ENCODE peak calls at places on chromosomes 5 and 9, in ten cellular contexts. A is sigmoid colon; J is astrocyte of the cerebellum; V is mesothelial cell of epicardium; K is astrocyte of the spinal cord; X is AG04450; U is omental fat pad; B is GM12878; T is CD8-positive, alpha-beta T cell; M is mammary epithelial cell. O is an unnamed sample.

GRCh38 chr5:59873113-59873512 is 20.4 kb downstream of the PDE4D start:
- DNase-seq in T (no peak), J (peak; percentile 20), U (no peak), A (no peak), B (no peak), V (no peak), M (no peak), X (peak; percentile 10), K (peak; percentile 66), O (no peak)

GRCh38 chr5:151949909-151950308 is 25.3 kb upstream of the GLRA1 start:
- DNase-seq in X (no peak), K (no peak), U (no peak), A (no peak), T (no peak), M (no peak), B (no peak), V (no peak), J (no peak), O (no peak)

GRCh38 chr9:93434056-93434455 is 17.4 kb upstream of the FAM120A start:
- DNase-seq in A (no peak), V (no peak), B (no peak), U (no peak), X (no peak), T (no peak), J (no peak), M (no peak), K (no peak), O (no peak)

GRCh38 chr5:74209566-74209965 is 431.0 kb downstream of the ENC1 start:
- DNase-seq in M (peak; percentile 69), B (no peak), V (no peak), T (no peak), X (no peak), K (peak; percentile 23), U (no peak), J (no peak), A (no peak), O (no peak)

GRCh38 chr9:108672475-108673065 is 183.2 kb downstream of the ACTL7B start:
- DNase-seq in B (no peak), M (peak; percentile 83), U (no peak), X (no peak), V (no peak), K (no peak), A (no peak), J (no peak), T (no peak), O (no peak)

GRCh38 chr5:31675472-31675871 is 36.5 kb downstream of the PDZD2 start:
- DNase-seq in U (no peak), A (no peak), X (no peak), B (no peak), V (no peak), T (no peak), M (no peak), J (no peak), K (no peak), O (no peak)

GRCh38 chr9:14103115-14103514 is 210.8 kb downstream of the NFIB start:
- DNase-seq in J (no peak), M (no peak), U (no peak), B (no peak), T (no peak), A (no peak), K (no peak), V (no peak), X (no peak), O (no peak)

GRCh38 chr9:114047717-114048116 is 30.4 kb downstream of the AMBP start:
- DNase-seq in J (no peak), A (peak; percentile 19), T (no peak), K (no peak), V (no peak), B (no peak), U (no peak), M (no peak), X (no peak), O (no peak)

GRCh38 chr9:35306281-35306680 is 144.5 kb downstream of the UNC13B start:
- DNase-seq in B (no peak), K (peak; percentile 47), U (no peak), M (no peak), X (no peak), V (no peak), J (peak; percentile 31), T (no peak), A (no peak), O (no peak)

GRCh38 chr5:38434981-38435710 is 121.3 kb downstream of the LIFR start:
- DNase-seq in T (no peak), K (no peak), X (no peak), M (no peak), B (no peak), J (no peak), A (no peak), V (no peak), U (no peak), O (no peak)

DNA sequence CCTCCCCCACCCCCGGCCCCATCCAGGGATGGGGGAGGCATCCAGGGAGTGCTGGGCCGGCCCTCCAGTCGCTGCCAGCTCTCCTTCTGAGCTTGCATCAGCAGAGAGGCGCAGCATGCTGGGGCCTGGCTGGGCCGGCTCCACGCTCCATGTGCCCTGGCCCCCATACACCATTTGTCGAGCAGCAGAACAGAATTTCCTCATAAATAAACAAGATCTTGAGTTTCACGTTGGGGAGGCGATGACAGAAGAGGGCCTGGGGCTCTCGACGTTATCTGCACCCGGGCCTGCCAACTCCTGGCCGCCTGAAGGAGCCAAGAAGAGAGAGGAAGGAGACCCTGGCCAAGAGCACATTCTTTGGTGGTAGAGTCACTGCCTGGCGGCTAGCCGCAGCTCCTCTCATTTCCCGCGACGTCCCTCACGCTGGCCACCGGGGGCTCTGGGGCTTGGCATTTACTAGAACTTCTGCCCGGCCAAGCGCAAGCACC is 177.0 kb downstream of the FGF18 start:
- DNase-seq in J (peak; percentile 89), T (no peak), A (no peak), V (no peak), K (peak; percentile 80), B (no peak), U (no peak), X (peak; percentile 91), M (no peak), O (no peak)
- TF ChIP-seq CTCF in J (peak; percentile 11), T (no peak), A (no peak), V (no peak), K (no peak), B (no peak), U (no peak), X (peak; percentile 32), M (no peak), O (no peak)

GRCh38 chr5:145903113-145903512 is 30.3 kb upstream of the GRXCR2 start:
- DNase-seq in B (no peak), T (no peak), V (no peak), U (no peak), K (no peak), M (no peak), J (no peak), X (no peak), A (no peak), O (no peak)
- TF ChIP-seq CTCF in B (no peak), T (no peak), V (no peak), U (no peak), K (peak; percentile 33), M (peak; percentile 44), J (peak; percentile 41), X (peak; percentile 43), A (no peak), O (no peak)

GRCh38 chr9:116151199-116151598 is 2.4 kb upstream of the PAPPA start:
- DNase-seq in B (no peak), V (no peak), X (no peak), M (no peak), A (no peak), T (no peak), J (no peak), K (no peak), U (no peak), O (no peak)

GRCh38 chr9:116153765-116154333 is at the start of gene PAPPA:
- DNase-seq in T (no peak), U (no peak), B (no peak), A (no peak), K (no peak), V (no peak), X (no peak), J (no peak), M (no peak), O (no peak)

GRCh38 chr9:116152941-116153764 is 438 bp upstream of the PAPPA start:
- DNase-seq in U (no peak), A (no peak), X (peak; percentile 55), T (no peak), J (no peak), B (no peak), K (peak; percentile 57), V (no peak), M (no peak), O (no peak)

GRCh38 chr9:116151966-116152381 is 1.6 kb upstream of the PAPPA start:
- DNase-seq in B (no peak), K (peak; percentile 87), J (no peak), U (no peak), X (peak; percentile 80), V (no peak), M (peak; percentile 23), A (no peak), T (no peak), O (no peak)

DNA sequence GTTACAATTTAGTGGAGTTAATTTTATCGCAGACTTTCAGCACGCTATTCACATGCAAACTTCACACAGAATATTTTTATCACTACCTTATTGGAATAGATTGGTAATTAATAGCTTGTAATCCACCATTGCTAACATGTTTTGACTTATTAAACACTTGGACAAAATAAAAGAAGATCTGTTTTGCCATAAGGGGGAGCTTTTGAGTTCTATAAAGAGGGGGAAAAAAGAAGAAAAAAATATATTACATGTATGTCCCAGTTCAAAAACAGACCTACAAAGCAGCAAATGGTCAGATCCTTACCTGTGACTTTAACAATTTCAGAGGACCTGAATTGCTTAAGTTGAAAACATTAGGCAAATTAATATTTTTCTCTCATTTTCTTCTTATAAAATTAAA is 1.2 kb upstream of the PAPPA start:
- DNase-seq in K (peak; percentile 84), T (no peak), B (no peak), J (no peak), U (no peak), X (no peak), M (peak; percentile 19), A (no peak), V (no peak), O (no peak)
- TF ChIP-seq CTCF in K (peak; percentile 40), T (no peak), B (no peak), J (no peak), U (no peak), X (peak; percentile 48), M (peak; percentile 15), A (peak; percentile 27), V (peak; percentile 26), O (peak; percentile 41)

GRCh38 chr9:22446589-22446949 is at the start of gene DMRTA1:
- DNase-seq in A (peak; percentile 91), M (peak; percentile 81), K (peak; percentile 85), V (peak; percentile 45), X (no peak), U (no peak), B (no peak), J (peak; percentile 49), T (no peak), O (no peak)

GRCh38 chr9:22452415-22453010 is 5.9 kb downstream of the DMRTA1 start:
- DNase-seq in A (no peak), M (no peak), B (no peak), V (no peak), K (peak; percentile 56), U (peak; percentile 35), J (peak; percentile 22), X (no peak), T (no peak), O (no peak)

GRCh38 chr9:22447607-22448305 is 1.1 kb downstream of the DMRTA1 start:
- DNase-seq in K (peak; percentile 17), M (no peak), A (no peak), V (no peak), J (no peak), U (no peak), T (no peak), B (no peak), X (no peak), O (no peak)

GRCh38 chr9:22446950-22447606 is 454 bp downstream of the DMRTA1 start:
- DNase-seq in U (no peak), T (no peak), M (peak; percentile 63), K (peak; percentile 38), V (peak; percentile 58), B (no peak), J (no peak), A (peak; percentile 72), X (no peak), O (peak; percentile 20)
- TF ChIP-seq CTCF in U (no peak), T (no peak), M (peak; percentile 12), K (peak; percentile 27), V (no peak), B (no peak), J (peak; percentile 22), A (no peak), X (peak; percentile 12), O (peak; percentile 36)

O was measured in D721Med.